ENCODE peak calls at places on chromosomes 12 and 14, in seven cellular contexts. C, N, D, B, H, J and K are unnamed samples.

GRCh38 chr14:23114669-23115491 is 4.2 kb downstream of the CEBPE start:
- DNase-seq in C (no peak), D (no peak), J (no peak), N (peak), H (peak), B (no peak), K (peak)

GRCh38 chr12:71752887-71753286 is 1.8 kb upstream of the RAB21 start:
- DNase-seq in B (no peak), H (no peak), J (no peak), N (no peak), D (no peak), C (no peak), K (no peak)

GRCh38 chr12:125330645-125331341 is 265.6 kb downstream of the AACS start:
- DNase-seq in J (peak), B (peak), N (peak), D (peak), H (no peak), C (peak), K (no peak)

GRCh38 chr14:30908826-30909225 is 34.5 kb downstream of the COCH start:
- DNase-seq in H (no peak), N (no peak), J (no peak), B (no peak), C (no peak), D (no peak), K (no peak)

GRCh38 chr14:62497708-62498107 is 547.5 kb downstream of the KCNH5 start:
- DNase-seq in D (no peak), H (no peak), J (no peak), N (no peak), B (no peak), C (no peak), K (no peak)

GRCh38 chr14:88493392-88494185 is 61.2 kb downstream of the PTPN21 start:
- DNase-seq in H (no peak), D (no peak), J (no peak), C (no peak), N (no peak), B (no peak), K (no peak)

GRCh38 chr12:78793982-78794381 is 70.6 kb upstream of the SYT1 start:
- DNase-seq in H (no peak), C (no peak), D (no peak), J (no peak), B (no peak), N (no peak), K (no peak)

GRCh38 chr12:44972746-44973421 is 78.0 kb downstream of the DBX2 start:
- DNase-seq in H (no peak), B (no peak), C (no peak), N (peak), J (no peak), D (no peak), K (no peak)

GRCh38 chr12:39824505-39825198 is 205.0 kb upstream of the ABCD2 start:
- DNase-seq in D (peak), B (no peak), C (no peak), N (peak), H (no peak), J (no peak), K (no peak)

GRCh38 chr12:19131020-19131431 is 1.5 kb downstream of the PLEKHA5 start:
- DNase-seq in H (no peak), J (no peak), N (peak), C (peak), B (no peak), D (peak), K (no peak)

GRCh38 chr12:64273527-64274403 is 51.7 kb upstream of the KICS2 start:
- DNase-seq in J (peak), C (no peak), D (no peak), B (no peak), N (no peak), H (no peak), K (no peak)

GRCh38 chr12:116693259-116694227 is 44.3 kb downstream of the SPRING1 start:
- DNase-seq in C (peak), H (no peak), B (no peak), D (peak), J (no peak), N (no peak), K (no peak)

GRCh38 chr12:131867891-131868675 is 26.3 kb upstream of the ULK1 start:
- DNase-seq in C (no peak), H (no peak), D (no peak), N (no peak), B (no peak), J (peak), K (no peak)

GRCh38 chr14:61498303-61498702 is 176.9 kb downstream of the PRKCH start:
- DNase-seq in C (no peak), N (peak), H (no peak), J (no peak), B (no peak), D (no peak), K (peak)

GRCh38 chr14:55138091-55138490 is 9.0 kb downstream of the LGALS3 start:
- DNase-seq in C (no peak), N (no peak), B (no peak), H (no peak), J (no peak), D (no peak), K (no peak)

GRCh38 chr12:108850854-108851573 is 6.4 kb downstream of the SSH1 start:
- DNase-seq in N (peak), J (peak), C (no peak), B (no peak), D (no peak), H (peak), K (no peak)

GRCh38 chr14:67814826-67815225 is 1.6 kb downstream of the ZFYVE26 start:
- DNase-seq in D (no peak), N (no peak), J (no peak), C (no peak), H (no peak), B (no peak), K (no peak)

GRCh38 chr12:51351913-51352532 is 5.5 kb upstream of the CELA1 start:
- DNase-seq in H (no peak), N (peak), B (no peak), D (no peak), C (no peak), J (peak), K (peak)

GRCh38 chr14:88533203-88533602 is 21.6 kb downstream of the PTPN21 start:
- DNase-seq in C (no peak), B (no peak), J (no peak), D (no peak), N (no peak), H (no peak), K (no peak)

GRCh38 chr12:103705927-103706326 is 118.9 kb downstream of the STAB2 start:
- DNase-seq in D (no peak), H (no peak), N (no peak), J (no peak), C (no peak), B (no peak), K (no peak)

GRCh38 chr12:46661161-46661845 is 164.5 kb downstream of the SLC38A4 start:
- DNase-seq in N (peak), H (peak), B (no peak), J (peak), C (no peak), D (no peak), K (peak)

GRCh38 chr14:70188608-70189540 is at the start of gene SLC8A3:
- DNase-seq in B (peak), H (no peak), J (peak), D (no peak), N (peak), C (peak), K (no peak)

GRCh38 chr12:104495786-104496185 is 39.0 kb downstream of the CHST11 start:
- DNase-seq in J (no peak), N (no peak), B (no peak), D (no peak), C (no peak), H (no peak), K (no peak)

GRCh38 chr14:96260341-96260821 is 4.4 kb downstream of the BDKRB1 start:
- DNase-seq in C (no peak), D (no peak), N (peak), B (no peak), J (no peak), H (peak), K (no peak)

GRCh38 chr12:76024942-76025600 is 6.5 kb downstream of the PHLDA1 start:
- DNase-seq in J (no peak), C (no peak), D (no peak), B (no peak), H (no peak), N (peak), K (peak)

GRCh38 chr12:80709811-80710726 is 2.6 kb downstream of the MYF6 start:
- DNase-seq in B (no peak), N (no peak), C (no peak), H (no peak), D (no peak), J (no peak), K (no peak)

GRCh38 chr12:65217127-65217526 is 47.7 kb downstream of the LEMD3 start:
- DNase-seq in D (no peak), N (no peak), H (no peak), B (no peak), C (no peak), J (no peak), K (no peak)

GRCh38 chr12:27525373-27525772 is 1.4 kb downstream of the PPFIBP1 start:
- DNase-seq in J (no peak), C (no peak), N (peak), D (no peak), H (no peak), B (no peak), K (no peak)

GRCh38 chr12:98870521-98870920 is 225.4 kb downstream of the APAF1 start:
- DNase-seq in J (no peak), C (no peak), B (no peak), H (no peak), N (no peak), D (no peak), K (no peak)

GRCh38 chr12:21111733-21112132 is 19.3 kb upstream of the SLCO1B1 start:
- DNase-seq in D (no peak), H (no peak), J (no peak), B (no peak), N (no peak), C (no peak), K (no peak)

GRCh38 chr12:1855241-1855640 is 34.9 kb downstream of the LRTM2 start:
- DNase-seq in D (no peak), B (no peak), C (no peak), J (no peak), N (peak), H (no peak), K (no peak)

GRCh38 chr12:64072946-64073345 is 149.2 kb downstream of the KICS2 start:
- DNase-seq in D (no peak), N (no peak), B (no peak), C (no peak), J (peak), H (no peak), K (no peak)

GRCh38 chr12:45369065-45369464 is 153.2 kb downstream of the ANO6 start:
- DNase-seq in H (peak), D (no peak), N (peak), J (no peak), C (no peak), B (no peak), K (no peak)

GRCh38 chr12:130070017-130070653 is 92.1 kb upstream of the FZD10 start:
- DNase-seq in C (no peak), D (no peak), B (no peak), J (peak), N (no peak), H (no peak), K (no peak)

GRCh38 chr14:93019367-93019843 is 96.3 kb downstream of the ITPK1 start:
- DNase-seq in N (no peak), C (peak), D (peak), J (no peak), H (no peak), B (no peak), K (no peak)

GRCh38 chr14:101383737-101384338 is 177.5 kb upstream of the DIO3 start:
- DNase-seq in C (no peak), J (no peak), B (no peak), D (no peak), N (no peak), H (no peak), K (no peak)
- H3K4me3 ChIP-seq in C (no peak), J (no peak), B (no peak), D (no peak), N (no peak), H (no peak), K (no peak)

DNA sequence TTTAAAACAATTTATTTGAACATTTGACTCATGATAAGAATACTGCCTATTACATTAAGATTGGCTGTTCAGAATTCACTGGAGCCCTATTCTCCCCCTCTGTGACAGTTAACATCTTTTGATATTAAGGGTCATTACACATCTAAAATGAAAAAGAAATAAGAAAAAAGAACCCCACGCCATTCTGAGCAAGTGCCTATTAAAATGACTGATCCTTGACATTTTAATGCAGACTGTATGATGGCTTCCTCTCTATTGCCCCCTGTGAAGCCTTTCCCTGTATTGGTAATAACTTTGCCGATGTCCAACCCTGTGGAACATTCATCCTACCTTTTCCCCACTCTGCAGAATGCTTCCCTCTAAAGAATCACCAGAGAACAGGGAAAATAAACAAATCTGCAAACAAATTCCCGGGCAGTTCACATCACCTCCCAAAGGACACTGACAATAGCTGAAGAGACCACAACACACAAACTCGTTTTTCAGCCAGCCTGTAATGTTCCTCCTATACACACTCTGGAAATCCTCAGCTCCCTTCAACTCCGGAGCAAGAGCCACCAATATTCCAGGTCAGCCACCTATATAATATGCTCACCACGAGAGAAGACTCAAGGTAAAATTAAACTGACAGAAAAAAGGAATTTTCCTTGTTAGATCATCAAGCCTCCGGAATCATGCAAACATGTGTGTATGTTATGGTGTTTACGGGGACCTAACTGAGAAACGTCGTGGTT is 2.1 kb downstream of the NIN start:
- DNase-seq in B (no peak), D (no peak), H (no peak), J (no peak), C (no peak), N (no peak), K (no peak)
- TF ChIP-seq CTCF in B (no peak), D (no peak), H (no peak), J (peak), C (no peak), N (peak), K (no peak)

GRCh38 chr12:47804177-47804576 is 15.5 kb downstream of the HDAC7 start:
- DNase-seq in J (no peak), B (no peak), D (no peak), H (no peak), N (no peak), C (no peak), K (no peak)

GRCh38 chr12:47802312-47802711 is 17.4 kb downstream of the HDAC7 start:
- DNase-seq in H (no peak), B (no peak), J (no peak), N (no peak), D (no peak), C (no peak), K (no peak)

GRCh38 chr12:47801170-47801903 is 18.4 kb downstream of the HDAC7 start:
- DNase-seq in H (no peak), C (no peak), D (no peak), B (no peak), N (no peak), J (no peak), K (no peak)

GRCh38 chr12:47801904-47802246 is 17.8 kb downstream of the HDAC7 start:
- DNase-seq in H (no peak), C (no peak), J (no peak), N (no peak), B (no peak), D (no peak), K (no peak)

GRCh38 chr12:47803196-47803875 is 16.4 kb downstream of the HDAC7 start:
- DNase-seq in N (no peak), H (no peak), J (no peak), B (no peak), C (no peak), D (no peak), K (no peak)
- H3K4me3 ChIP-seq in N (no peak), H (no peak), J (no peak), B (no peak), C (no peak), D (no peak), K (no peak)

GRCh38 chr12:107320031-107320928 is 226.9 kb upstream of the CRY1 start:
- DNase-seq in B (peak), N (peak), D (peak), H (no peak), C (no peak), J (no peak), K (no peak)

GRCh38 chr12:107318804-107319535 is 225.6 kb upstream of the CRY1 start:
- DNase-seq in B (peak), N (peak), H (no peak), C (no peak), J (peak), D (peak), K (no peak)

GRCh38 chr12:107320929-107321618 is 227.7 kb upstream of the CRY1 start:
- DNase-seq in J (no peak), B (peak), C (no peak), N (peak), H (no peak), D (no peak), K (peak)

GRCh38 chr12:107318554-107318803 is 225.1 kb upstream of the CRY1 start:
- DNase-seq in N (peak), D (no peak), H (no peak), J (no peak), B (no peak), C (no peak), K (no peak)

GRCh38 chr12:107319536-107320030 is 226.2 kb upstream of the CRY1 start:
- DNase-seq in H (no peak), B (no peak), D (no peak), J (no peak), N (no peak), C (no peak), K (no peak)
- TF ChIP-seq CTCF in H (no peak), B (no peak), D (no peak), J (no peak), N (no peak), C (no peak), K (no peak)

DNA sequence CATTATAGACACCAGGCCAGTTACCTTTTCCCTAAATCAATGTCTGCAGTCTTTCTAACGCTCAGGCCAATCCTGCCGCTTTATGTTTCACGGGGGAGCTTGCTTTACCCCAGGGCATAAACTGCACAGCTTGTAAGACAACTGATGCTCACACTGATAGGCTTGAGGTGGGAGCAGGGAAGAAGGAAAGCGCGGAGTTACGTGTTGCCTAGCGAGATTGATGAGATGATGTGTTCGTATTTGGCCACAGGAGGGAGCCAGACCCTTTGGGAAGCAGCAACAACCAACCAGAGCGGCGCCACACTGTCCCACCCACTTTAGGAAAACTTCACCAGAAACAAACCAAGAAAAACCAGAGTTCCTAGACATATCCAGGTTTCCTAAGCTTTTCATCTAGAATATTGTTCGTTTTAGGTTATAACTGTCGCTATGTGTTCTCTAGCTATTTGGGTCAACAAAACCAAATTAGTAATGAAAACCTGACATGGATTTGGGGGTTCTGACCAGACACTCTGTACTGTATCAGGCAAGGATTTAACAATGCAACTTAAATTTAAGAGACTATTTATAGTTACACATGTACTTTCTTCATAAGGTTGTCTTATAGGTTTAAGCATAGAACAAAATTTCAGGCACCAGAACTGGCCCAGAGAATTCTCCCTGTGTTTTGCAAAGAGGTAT is 2.4 kb downstream of the IL26 start:
- DNase-seq in J (peak), C (peak), N (peak), H (peak), B (peak), D (peak), K (peak)
- H3K4me3 ChIP-seq in J (peak), C (peak), N (no peak), H (no peak), B (no peak), D (no peak), K (no peak)

GRCh38 chr14:100375273-100375962 is 52.3 kb downstream of the SLC25A47 start:
- DNase-seq in B (peak), C (peak), H (peak), J (peak), D (peak), N (peak), K (peak)

GRCh38 chr14:100374891-100375272 is 51.7 kb downstream of the SLC25A47 start:
- DNase-seq in J (no peak), C (no peak), D (no peak), B (no peak), H (no peak), N (peak), K (no peak)

GRCh38 chr14:100375963-100376735 is 53.0 kb downstream of the SLC25A47 start:
- DNase-seq in C (peak), H (peak), D (peak), B (peak), J (peak), N (peak), K (peak)

GRCh38 chr14:100374270-100374669 is 51.1 kb downstream of the SLC25A47 start:
- DNase-seq in C (no peak), D (no peak), H (no peak), B (no peak), N (no peak), J (no peak), K (no peak)

DNA sequence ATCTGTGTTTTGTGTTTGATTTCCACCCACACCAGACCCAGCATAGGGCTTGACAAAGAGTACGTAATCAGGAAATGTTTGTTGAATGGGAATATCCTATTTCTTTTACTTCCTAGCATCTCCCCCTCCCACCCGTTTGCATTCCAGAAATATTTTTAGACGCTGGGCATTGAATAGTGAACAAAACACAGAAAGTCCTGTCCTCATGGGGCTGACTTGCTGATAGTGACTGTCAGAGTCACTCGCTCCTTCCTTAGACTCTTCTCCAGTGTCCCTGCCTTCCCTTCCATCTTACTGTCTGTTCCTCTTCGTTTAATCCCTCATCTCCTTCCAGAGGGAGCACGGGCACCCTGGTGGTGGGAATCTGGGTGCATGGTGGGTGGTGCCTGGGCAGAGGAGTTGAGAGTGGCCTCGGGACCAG is 53.6 kb downstream of the SLC25A47 start:
- DNase-seq in C (no peak), H (no peak), B (no peak), D (no peak), N (peak), J (peak), K (no peak)
- TF ChIP-seq CTCF in C (no peak), H (peak), B (no peak), D (no peak), N (peak), J (peak), K (no peak)

DNA sequence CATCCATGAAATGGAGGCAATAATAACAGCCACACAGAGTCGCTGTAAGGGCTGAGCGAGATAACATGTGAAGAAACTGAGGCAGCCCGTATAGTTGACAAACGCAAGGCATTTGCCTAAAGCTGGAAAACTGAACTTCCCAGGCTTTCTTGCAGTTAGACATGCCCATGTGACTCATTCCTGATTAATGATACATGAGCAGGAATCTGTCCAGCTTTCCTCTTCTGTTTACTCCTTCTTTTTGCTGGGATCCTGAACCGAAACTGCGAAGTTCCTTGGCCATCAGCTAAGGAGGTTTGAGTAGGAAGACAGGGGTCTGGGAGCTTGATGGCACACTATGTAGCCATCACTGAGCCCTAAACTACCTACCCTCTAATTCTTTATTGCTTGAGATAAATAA is 52.2 kb downstream of the ST8SIA1 start:
- DNase-seq in C (no peak), B (no peak), H (no peak), D (no peak), N (peak), J (no peak), K (peak)
- H3K4me3 ChIP-seq in C (no peak), B (no peak), H (peak), D (no peak), N (peak), J (no peak), K (peak)